ENCODE peak calls at places on chromosome 11, in eight cellular contexts. E, R, I, B, L, T, W and K are unnamed samples.

GRCh38 chr11:9748361-9748970 is 84.6 kb downstream of the SWAP70 start:
- DNase-seq in E (no peak), R (peak), I (peak), B (no peak), L (peak), T (peak), W (peak), K (peak)

GRCh38 chr11:24651873-24652272 is 155.0 kb downstream of the LUZP2 start:
- DNase-seq in E (no peak), R (no peak), I (no peak), B (no peak), L (no peak), T (no peak), W (no peak), K (no peak)

GRCh38 chr11:58632510-58632909 is 10.0 kb downstream of the CNTF start:
- DNase-seq in E (no peak), R (no peak), I (no peak), B (no peak), L (no peak), T (no peak), W (no peak), K (no peak)

GRCh38 chr11:33735426-33736147 is 636 bp downstream of the CD59 start:
- DNase-seq in E (peak), R (no peak), I (no peak), B (peak), L (peak), T (peak), W (peak), K (peak)

GRCh38 chr11:23789938-23790371 is 706.9 kb upstream of the LUZP2 start:
- DNase-seq in E (no peak), R (no peak), I (peak), B (no peak), L (no peak), T (no peak), W (peak), K (no peak)

GRCh38 chr11:13963949-13964770 is 1.6 kb downstream of the SPON1 start:
- DNase-seq in E (peak), R (no peak), I (peak), B (peak), L (no peak), T (peak), W (no peak), K (peak)

GRCh38 chr11:134784525-134784924 is 372.5 kb upstream of the B3GAT1 start:
- DNase-seq in E (no peak), R (no peak), I (no peak), B (no peak), L (no peak), T (no peak), W (no peak), K (no peak)

GRCh38 chr11:123483058-123483457 is 53.0 kb downstream of the GRAMD1B start:
- DNase-seq in E (no peak), R (no peak), I (no peak), B (no peak), L (no peak), T (no peak), W (peak), K (no peak)

GRCh38 chr11:125373426-125374391 is 122.4 kb downstream of the FEZ1 start:
- DNase-seq in E (no peak), R (no peak), I (peak), B (no peak), L (no peak), T (no peak), W (peak), K (no peak)

GRCh38 chr11:72771507-72771906 is 19.3 kb upstream of the ARAP1 start:
- DNase-seq in E (no peak), R (no peak), I (peak), B (no peak), L (no peak), T (no peak), W (peak), K (no peak)

GRCh38 chr11:59756496-59756840 is 1.3 kb downstream of the STX3 start:
- DNase-seq in E (no peak), R (no peak), I (no peak), B (no peak), L (no peak), T (no peak), W (peak), K (no peak)

GRCh38 chr11:34960277-34960676 is 43.9 kb downstream of the PDHX start:
- DNase-seq in E (no peak), R (no peak), I (no peak), B (no peak), L (no peak), T (no peak), W (peak), K (no peak)

GRCh38 chr11:3929232-3929631 is 73.8 kb downstream of the STIM1 start:
- DNase-seq in E (no peak), R (no peak), I (no peak), B (no peak), L (no peak), T (no peak), W (no peak), K (no peak)

GRCh38 chr11:70343631-70344030 is 54.7 kb upstream of the CTTN start:
- DNase-seq in E (no peak), R (no peak), I (no peak), B (peak), L (no peak), T (no peak), W (no peak), K (no peak)

GRCh38 chr11:64206457-64207246 is at the start of gene FERMT3:
- DNase-seq in E (peak), R (no peak), I (no peak), B (peak), L (peak), T (peak), W (no peak), K (peak)

GRCh38 chr11:74232316-74232950 is 61.3 kb downstream of the PPME1 start:
- DNase-seq in E (no peak), R (no peak), I (no peak), B (no peak), L (peak), T (peak), W (no peak), K (peak)

GRCh38 chr11:111793863-111794262 is 27.7 kb upstream of the PPP2R1B start:
- DNase-seq in E (no peak), R (no peak), I (peak), B (no peak), L (no peak), T (no peak), W (peak), K (no peak)

GRCh38 chr11:68839953-68840641 is 1.6 kb downstream of the CPT1A start:
- DNase-seq in E (no peak), R (no peak), I (no peak), B (no peak), L (no peak), T (peak), W (peak), K (no peak)

GRCh38 chr11:44380009-44380313 is 70.0 kb upstream of the ALX4 start:
- DNase-seq in E (no peak), R (no peak), I (no peak), B (no peak), L (no peak), T (no peak), W (no peak), K (no peak)

GRCh38 chr11:66294626-66295620 is 3.2 kb downstream of the TMEM151A start:
- DNase-seq in E (no peak), R (no peak), I (no peak), B (peak), L (no peak), T (no peak), W (no peak), K (no peak)

GRCh38 chr11:22115470-22116037 is 77.3 kb upstream of the ANO5 start:
- DNase-seq in E (no peak), R (no peak), I (no peak), B (no peak), L (no peak), T (no peak), W (no peak), K (no peak)

GRCh38 chr11:118921121-118921928 is 4.4 kb downstream of the BCL9L start:
- DNase-seq in E (no peak), R (peak), I (peak), B (no peak), L (no peak), T (no peak), W (peak), K (no peak)

GRCh38 chr11:117230981-117231636 is 764 bp downstream of the PCSK7 start:
- DNase-seq in E (no peak), R (no peak), I (no peak), B (no peak), L (no peak), T (no peak), W (no peak), K (no peak)

GRCh38 chr11:80873309-80873999 is 1432.6 kb upstream of the TENM4 start:
- DNase-seq in E (no peak), R (no peak), I (no peak), B (no peak), L (no peak), T (no peak), W (peak), K (no peak)

GRCh38 chr11:3166268-3167142 is 1.4 kb upstream of the OSBPL5 start:
- DNase-seq in E (peak), R (no peak), I (no peak), B (peak), L (no peak), T (no peak), W (no peak), K (no peak)

GRCh38 chr11:128904303-128904871 is 13.2 kb downstream of the KCNJ5 start:
- DNase-seq in E (no peak), R (no peak), I (no peak), B (peak), L (no peak), T (no peak), W (no peak), K (no peak)

GRCh38 chr11:69487849-69488542 is 6.5 kb downstream of the LINC01488 start:
- DNase-seq in E (no peak), R (no peak), I (no peak), B (peak), L (no peak), T (no peak), W (no peak), K (no peak)